ENCODE peak calls at places on chromosome 13, in six cellular contexts. Q is lower leg skin; T is stimulated activated CD8-positive, alpha-beta memory T cell treated with anti-CD3 and anti-CD28 coated beads, Interleukin-2, amount 100 ng/mL, for 48 hours; X is tibial nerve; Y is DND-41; V is Caco-2. J is an unnamed sample.

GRCh38 chr13:42377640-42378382 is 105.9 kb downstream of the AKAP11 start:
- DNase-seq in X (no peak), V (no peak), Q (no peak), Y (peak), T (no peak), J (no peak)

GRCh38 chr13:58884353-58884752 is 1252.8 kb downstream of the PCDH17 start:
- DNase-seq in X (no peak), V (no peak), Q (no peak), T (no peak), Y (no peak), J (no peak)

GRCh38 chr13:21576424-21576823 is 27.5 kb downstream of the MICU2 start:
- DNase-seq in Y (no peak), T (no peak), Q (no peak), V (no peak), X (no peak), J (no peak)

GRCh38 chr13:26423634-26424033 is 133.8 kb upstream of the WASF3 start:
- DNase-seq in X (no peak), T (no peak), Q (no peak), V (no peak), Y (no peak), J (no peak)

GRCh38 chr13:30752201-30752797 is 17.0 kb downstream of the ALOX5AP start:
- DNase-seq in X (no peak), Y (no peak), Q (no peak), T (no peak), V (no peak), J (no peak)

GRCh38 chr13:36082806-36083205 is 48.4 kb downstream of the DCLK1 start:
- DNase-seq in V (no peak), Q (no peak), X (no peak), Y (no peak), T (no peak), J (no peak)

GRCh38 chr13:102550507-102550906 is 46.3 kb upstream of the TPP2 start:
- DNase-seq in V (no peak), X (no peak), T (no peak), Q (no peak), Y (no peak), J (no peak)

GRCh38 chr13:110116072-110116487 is 190.9 kb downstream of the COL4A1 start:
- DNase-seq in Q (peak), V (peak), Y (peak), T (peak), X (no peak), J (no peak)

GRCh38 chr13:72820156-72820897 is 38.4 kb downstream of the PIBF1 start:
- DNase-seq in Y (no peak), T (no peak), V (no peak), X (no peak), Q (no peak), J (no peak)

GRCh38 chr13:22372261-22372660 is 701.4 kb downstream of the FGF9 start:
- DNase-seq in X (no peak), T (no peak), Y (no peak), V (no peak), Q (no peak), J (no peak)

GRCh38 chr13:113793718-113794085 is 34.7 kb downstream of the TMEM255B start:
- DNase-seq in X (no peak), V (no peak), T (no peak), Q (no peak), Y (no peak), J (no peak)

GRCh38 chr13:111790621-111791020 is 276.3 kb upstream of the SOX1 start:
- DNase-seq in Q (no peak), V (no peak), X (no peak), T (no peak), Y (no peak), J (no peak)

GRCh38 chr13:73040479-73040878 is 18.3 kb upstream of the KLF5 start:
- DNase-seq in T (no peak), Q (no peak), X (no peak), V (no peak), Y (no peak), J (no peak)

GRCh38 chr13:103277959-103278673 is 211.9 kb upstream of the SLC10A2 start:
- DNase-seq in V (no peak), Y (no peak), T (no peak), X (no peak), Q (no peak), J (no peak)

GRCh38 chr13:50796463-50796862 is 47.0 kb downstream of the DLEU7 start:
- DNase-seq in V (no peak), X (no peak), Y (no peak), T (no peak), Q (no peak), J (no peak)

GRCh38 chr13:34070006-34070405 is 252.1 kb downstream of the RFC3 start:
- DNase-seq in T (no peak), V (no peak), Y (no peak), Q (no peak), X (no peak), J (no peak)

GRCh38 chr13:34561033-34561432 is 381.0 kb upstream of the NBEA start:
- DNase-seq in X (no peak), T (no peak), V (no peak), Q (no peak), Y (no peak), J (no peak)

GRCh38 chr13:33775339-33776108 is 42.4 kb upstream of the RFC3 start:
- DNase-seq in Q (no peak), T (no peak), V (no peak), Y (no peak), X (no peak), J (no peak)

GRCh38 chr13:110249326-110249725 is 57.6 kb downstream of the COL4A1 start:
- DNase-seq in Y (no peak), Q (no peak), T (no peak), X (no peak), V (no peak), J (no peak)

GRCh38 chr13:52782486-52783448 is 43.1 kb upstream of the CNMD start:
- DNase-seq in T (no peak), Q (no peak), X (no peak), Y (no peak), V (no peak), J (no peak)

GRCh38 chr13:24630121-24630520 is 50.1 kb upstream of the ATP12A start:
- DNase-seq in X (no peak), V (no peak), Q (peak), T (no peak), Y (no peak), J (no peak)

GRCh38 chr13:94173312-94173854 is 306.1 kb downstream of the DCT start:
- DNase-seq in V (no peak), X (no peak), Y (no peak), T (no peak), Q (no peak), J (no peak)

GRCh38 chr13:44240611-44241010 is 133.0 kb upstream of the SERP2 start:
- DNase-seq in T (no peak), Q (no peak), X (no peak), Y (no peak), V (no peak), J (no peak)

GRCh38 chr13:103762523-103762922 is 696.3 kb upstream of the SLC10A2 start:
- DNase-seq in X (no peak), Y (no peak), Q (no peak), T (no peak), V (no peak), J (no peak)

GRCh38 chr13:99033814-99034213 is 56.0 kb upstream of the DOCK9 start:
- DNase-seq in Y (no peak), V (no peak), X (no peak), T (no peak), Q (no peak), J (no peak)

GRCh38 chr13:31236211-31236786 is 36.5 kb downstream of the B3GLCT start:
- DNase-seq in Y (peak), Q (no peak), T (no peak), X (no peak), V (no peak), J (peak)

GRCh38 chr13:77507931-77508776 is 27.4 kb upstream of the SCEL start:
- DNase-seq in Q (no peak), T (no peak), V (no peak), X (no peak), Y (no peak), J (no peak)

GRCh38 chr13:64753606-64754005 is 2476.5 kb downstream of the PCDH9 start:
- DNase-seq in Q (no peak), T (no peak), Y (no peak), V (no peak), X (no peak), J (no peak)

GRCh38 chr13:48038763-48039162 is 1.2 kb downstream of the NUDT15 start:
- DNase-seq in X (no peak), Q (no peak), Y (no peak), V (no peak), T (no peak), J (no peak)

GRCh38 chr13:78649997-78650724 is 8.8 kb downstream of the OBI1 start:
- DNase-seq in Q (no peak), V (no peak), T (no peak), Y (no peak), X (no peak), J (no peak)

GRCh38 chr13:40878823-40879222 is 89.4 kb downstream of the SLC25A15 start:
- DNase-seq in V (no peak), Y (no peak), X (no peak), T (no peak), Q (no peak), J (no peak)

GRCh38 chr13:68697551-68697950 is 1410.1 kb upstream of the ATXN8OS start:
- DNase-seq in T (no peak), Q (no peak), X (no peak), V (no peak), Y (no peak), J (no peak)

GRCh38 chr13:100673831-100674362 is 698 bp downstream of the TMTC4 start:
- DNase-seq in T (no peak), Y (peak), V (peak), Q (no peak), X (no peak), J (no peak)

GRCh38 chr13:59677966-59678814 is 485.5 kb downstream of the DIAPH3 start:
- DNase-seq in V (no peak), T (no peak), Y (no peak), X (no peak), Q (no peak), J (no peak)

GRCh38 chr13:26529441-26529840 is 28.0 kb upstream of the WASF3 start:
- DNase-seq in X (no peak), V (peak), Y (peak), Q (no peak), T (peak), J (no peak)

GRCh38 chr13:114319441-114319871 is 5.2 kb downstream of the CHAMP1 start:
- DNase-seq in Y (no peak), T (no peak), X (no peak), V (no peak), Q (no peak), J (no peak)

GRCh38 chr13:98254541-98254940 is 77.5 kb upstream of the RNF113B start:
- DNase-seq in V (no peak), T (no peak), Q (no peak), Y (no peak), X (no peak), J (no peak)

GRCh38 chr13:99435116-99435515 is 66.2 kb upstream of the TM9SF2 start:
- DNase-seq in V (no peak), Y (no peak), T (no peak), Q (no peak), X (no peak), J (no peak)

GRCh38 chr13:68888832-68889231 is 1218.8 kb upstream of the ATXN8OS start:
- DNase-seq in Q (no peak), V (no peak), Y (no peak), T (no peak), X (no peak), J (no peak)

J was measured in NCI-H510A.